ENCODE peak calls at places on chromosomes 16 and 17, in ten cellular contexts. One of them, this sample, is unnamed.

GRCh38 chr17:42682400-42683384 is at the start of gene CNTNAP1:
- DNase-seq in activated T-helper 9 cell treated with anti-CD3 and anti-CD28 coated beads, Interleukin-2, amount 50 U/mL, for 16 hours: no peak
- DNase-seq in left cardiac atrium: peak
- DNase-seq in activated T-cell treated with anti-CD3 and anti-CD28 coated beads, Interleukin-2, amount 50 U/mL, for 72 hours: peak
- DNase-seq in activated T-helper 1 cell treated with anti-CD3 and anti-CD28 coated beads, Interleukin-12 subunit alpha, Interleukin-12 subunit beta, Interleukin-2, Interleukin-4 antibody, amounts not matched to agents 30 ng/mL and 10 ng/mL and 1 ng/mL, durations not matched to agents 14 hours and 24 hours and 36 hours: no peak
- DNase-seq in NCI-H446: peak
- DNase-seq in HCT116: no peak
- DNase-seq in activated naive CD4-positive, alpha-beta T cell: no peak
- DNase-seq in H7: peak
- DNase-seq in stimulated activated CD8-positive, alpha-beta memory T cell treated with anti-CD3 and anti-CD28 coated beads, Interleukin-15, amount 100 ng/mL, for 48 hours: no peak
- DNase-seq in this sample: peak

GRCh38 chr17:59365383-59365981 is 34.0 kb downstream of the YPEL2 start:
- DNase-seq in stimulated activated CD8-positive, alpha-beta memory T cell treated with anti-CD3 and anti-CD28 coated beads, Interleukin-15, amount 100 ng/mL, for 48 hours: no peak
- DNase-seq in activated T-helper 9 cell treated with anti-CD3 and anti-CD28 coated beads, Interleukin-2, amount 50 U/mL, for 16 hours: no peak
- DNase-seq in NCI-H446: no peak
- DNase-seq in activated naive CD4-positive, alpha-beta T cell: no peak
- DNase-seq in H7: no peak
- DNase-seq in HCT116: no peak
- DNase-seq in left cardiac atrium: no peak
- DNase-seq in activated T-cell treated with anti-CD3 and anti-CD28 coated beads, Interleukin-2, amount 50 U/mL, for 72 hours: peak
- DNase-seq in activated T-helper 1 cell treated with anti-CD3 and anti-CD28 coated beads, Interleukin-12 subunit alpha, Interleukin-12 subunit beta, Interleukin-2, Interleukin-4 antibody, amounts not matched to agents 30 ng/mL and 10 ng/mL and 1 ng/mL, durations not matched to agents 14 hours and 24 hours and 36 hours: no peak
- DNase-seq in this sample: no peak

GRCh38 chr16:24525970-24526559 is 13.3 kb upstream of the RBBP6 start:
- DNase-seq in HCT116: no peak
- DNase-seq in stimulated activated CD8-positive, alpha-beta memory T cell treated with anti-CD3 and anti-CD28 coated beads, Interleukin-15, amount 100 ng/mL, for 48 hours: no peak
- DNase-seq in activated T-helper 1 cell treated with anti-CD3 and anti-CD28 coated beads, Interleukin-12 subunit alpha, Interleukin-12 subunit beta, Interleukin-2, Interleukin-4 antibody, amounts not matched to agents 30 ng/mL and 10 ng/mL and 1 ng/mL, durations not matched to agents 14 hours and 24 hours and 36 hours: no peak
- DNase-seq in activated T-helper 9 cell treated with anti-CD3 and anti-CD28 coated beads, Interleukin-2, amount 50 U/mL, for 16 hours: no peak
- DNase-seq in activated naive CD4-positive, alpha-beta T cell: no peak
- DNase-seq in NCI-H446: no peak
- DNase-seq in left cardiac atrium: no peak
- DNase-seq in activated T-cell treated with anti-CD3 and anti-CD28 coated beads, Interleukin-2, amount 50 U/mL, for 72 hours: no peak
- DNase-seq in H7: no peak
- DNase-seq in this sample: peak

GRCh38 chr17:36610472-36610871 is 9.1 kb downstream of the MRM1 start:
- DNase-seq in activated T-helper 1 cell treated with anti-CD3 and anti-CD28 coated beads, Interleukin-12 subunit alpha, Interleukin-12 subunit beta, Interleukin-2, Interleukin-4 antibody, amounts not matched to agents 30 ng/mL and 10 ng/mL and 1 ng/mL, durations not matched to agents 14 hours and 24 hours and 36 hours: no peak
- DNase-seq in H7: no peak
- DNase-seq in stimulated activated CD8-positive, alpha-beta memory T cell treated with anti-CD3 and anti-CD28 coated beads, Interleukin-15, amount 100 ng/mL, for 48 hours: no peak
- DNase-seq in activated T-cell treated with anti-CD3 and anti-CD28 coated beads, Interleukin-2, amount 50 U/mL, for 72 hours: no peak
- DNase-seq in left cardiac atrium: no peak
- DNase-seq in NCI-H446: no peak
- DNase-seq in activated T-helper 9 cell treated with anti-CD3 and anti-CD28 coated beads, Interleukin-2, amount 50 U/mL, for 16 hours: no peak
- DNase-seq in HCT116: no peak
- DNase-seq in activated naive CD4-positive, alpha-beta T cell: no peak
- DNase-seq in this sample: no peak

GRCh38 chr17:1188812-1189211 is 9.0 kb upstream of the ABR start:
- DNase-seq in activated T-cell treated with anti-CD3 and anti-CD28 coated beads, Interleukin-2, amount 50 U/mL, for 72 hours: no peak
- DNase-seq in activated T-helper 9 cell treated with anti-CD3 and anti-CD28 coated beads, Interleukin-2, amount 50 U/mL, for 16 hours: no peak
- DNase-seq in stimulated activated CD8-positive, alpha-beta memory T cell treated with anti-CD3 and anti-CD28 coated beads, Interleukin-15, amount 100 ng/mL, for 48 hours: no peak
- DNase-seq in NCI-H446: no peak
- DNase-seq in HCT116: no peak
- DNase-seq in H7: no peak
- DNase-seq in left cardiac atrium: peak
- DNase-seq in activated T-helper 1 cell treated with anti-CD3 and anti-CD28 coated beads, Interleukin-12 subunit alpha, Interleukin-12 subunit beta, Interleukin-2, Interleukin-4 antibody, amounts not matched to agents 30 ng/mL and 10 ng/mL and 1 ng/mL, durations not matched to agents 14 hours and 24 hours and 36 hours: no peak
- DNase-seq in activated naive CD4-positive, alpha-beta T cell: no peak
- DNase-seq in this sample: peak

GRCh38 chr16:50270510-50271147 is 4.3 kb downstream of the ADCY7 start:
- DNase-seq in activated T-helper 9 cell treated with anti-CD3 and anti-CD28 coated beads, Interleukin-2, amount 50 U/mL, for 16 hours: no peak
- DNase-seq in left cardiac atrium: peak
- DNase-seq in HCT116: no peak
- DNase-seq in H7: peak
- DNase-seq in NCI-H446: no peak
- DNase-seq in activated naive CD4-positive, alpha-beta T cell: no peak
- DNase-seq in activated T-helper 1 cell treated with anti-CD3 and anti-CD28 coated beads, Interleukin-12 subunit alpha, Interleukin-12 subunit beta, Interleukin-2, Interleukin-4 antibody, amounts not matched to agents 30 ng/mL and 10 ng/mL and 1 ng/mL, durations not matched to agents 14 hours and 24 hours and 36 hours: no peak
- DNase-seq in stimulated activated CD8-positive, alpha-beta memory T cell treated with anti-CD3 and anti-CD28 coated beads, Interleukin-15, amount 100 ng/mL, for 48 hours: no peak
- DNase-seq in activated T-cell treated with anti-CD3 and anti-CD28 coated beads, Interleukin-2, amount 50 U/mL, for 72 hours: no peak
- DNase-seq in this sample: no peak

GRCh38 chr17:34917381-34917780 is 43.9 kb downstream of the CCT6B start:
- DNase-seq in activated T-cell treated with anti-CD3 and anti-CD28 coated beads, Interleukin-2, amount 50 U/mL, for 72 hours: no peak
- DNase-seq in activated T-helper 1 cell treated with anti-CD3 and anti-CD28 coated beads, Interleukin-12 subunit alpha, Interleukin-12 subunit beta, Interleukin-2, Interleukin-4 antibody, amounts not matched to agents 30 ng/mL and 10 ng/mL and 1 ng/mL, durations not matched to agents 14 hours and 24 hours and 36 hours: no peak
- DNase-seq in left cardiac atrium: no peak
- DNase-seq in H7: no peak
- DNase-seq in NCI-H446: no peak
- DNase-seq in stimulated activated CD8-positive, alpha-beta memory T cell treated with anti-CD3 and anti-CD28 coated beads, Interleukin-15, amount 100 ng/mL, for 48 hours: no peak
- DNase-seq in activated T-helper 9 cell treated with anti-CD3 and anti-CD28 coated beads, Interleukin-2, amount 50 U/mL, for 16 hours: no peak
- DNase-seq in activated naive CD4-positive, alpha-beta T cell: no peak
- DNase-seq in HCT116: no peak
- DNase-seq in this sample: no peak

GRCh38 chr17:64309710-64310109 is 46.6 kb upstream of the TEX2 start:
- DNase-seq in stimulated activated CD8-positive, alpha-beta memory T cell treated with anti-CD3 and anti-CD28 coated beads, Interleukin-15, amount 100 ng/mL, for 48 hours: no peak
- DNase-seq in NCI-H446: no peak
- DNase-seq in activated T-helper 1 cell treated with anti-CD3 and anti-CD28 coated beads, Interleukin-12 subunit alpha, Interleukin-12 subunit beta, Interleukin-2, Interleukin-4 antibody, amounts not matched to agents 30 ng/mL and 10 ng/mL and 1 ng/mL, durations not matched to agents 14 hours and 24 hours and 36 hours: no peak
- DNase-seq in activated T-cell treated with anti-CD3 and anti-CD28 coated beads, Interleukin-2, amount 50 U/mL, for 72 hours: no peak
- DNase-seq in activated naive CD4-positive, alpha-beta T cell: no peak
- DNase-seq in left cardiac atrium: peak
- DNase-seq in HCT116: no peak
- DNase-seq in activated T-helper 9 cell treated with anti-CD3 and anti-CD28 coated beads, Interleukin-2, amount 50 U/mL, for 16 hours: no peak
- DNase-seq in H7: no peak
- DNase-seq in this sample: no peak

GRCh38 chr16:17556276-17557052 is 85.7 kb upstream of the XYLT1 start:
- DNase-seq in HCT116: peak
- DNase-seq in activated naive CD4-positive, alpha-beta T cell: no peak
- DNase-seq in activated T-helper 1 cell treated with anti-CD3 and anti-CD28 coated beads, Interleukin-12 subunit alpha, Interleukin-12 subunit beta, Interleukin-2, Interleukin-4 antibody, amounts not matched to agents 30 ng/mL and 10 ng/mL and 1 ng/mL, durations not matched to agents 14 hours and 24 hours and 36 hours: no peak
- DNase-seq in H7: peak
- DNase-seq in activated T-helper 9 cell treated with anti-CD3 and anti-CD28 coated beads, Interleukin-2, amount 50 U/mL, for 16 hours: no peak
- DNase-seq in stimulated activated CD8-positive, alpha-beta memory T cell treated with anti-CD3 and anti-CD28 coated beads, Interleukin-15, amount 100 ng/mL, for 48 hours: no peak
- DNase-seq in activated T-cell treated with anti-CD3 and anti-CD28 coated beads, Interleukin-2, amount 50 U/mL, for 72 hours: no peak
- DNase-seq in NCI-H446: no peak
- DNase-seq in left cardiac atrium: no peak
- DNase-seq in this sample: peak

GRCh38 chr16:20308801-20309590 is 18.3 kb downstream of the GP2 start:
- DNase-seq in activated naive CD4-positive, alpha-beta T cell: no peak
- DNase-seq in HCT116: no peak
- DNase-seq in stimulated activated CD8-positive, alpha-beta memory T cell treated with anti-CD3 and anti-CD28 coated beads, Interleukin-15, amount 100 ng/mL, for 48 hours: no peak
- DNase-seq in left cardiac atrium: no peak
- DNase-seq in NCI-H446: no peak
- DNase-seq in activated T-helper 9 cell treated with anti-CD3 and anti-CD28 coated beads, Interleukin-2, amount 50 U/mL, for 16 hours: no peak
- DNase-seq in activated T-cell treated with anti-CD3 and anti-CD28 coated beads, Interleukin-2, amount 50 U/mL, for 72 hours: no peak
- DNase-seq in activated T-helper 1 cell treated with anti-CD3 and anti-CD28 coated beads, Interleukin-12 subunit alpha, Interleukin-12 subunit beta, Interleukin-2, Interleukin-4 antibody, amounts not matched to agents 30 ng/mL and 10 ng/mL and 1 ng/mL, durations not matched to agents 14 hours and 24 hours and 36 hours: no peak
- DNase-seq in H7: no peak
- DNase-seq in this sample: no peak

GRCh38 chr16:22192261-22193133 is 13.6 kb upstream of the EEF2K start:
- DNase-seq in left cardiac atrium: peak
- DNase-seq in activated T-helper 9 cell treated with anti-CD3 and anti-CD28 coated beads, Interleukin-2, amount 50 U/mL, for 16 hours: peak
- DNase-seq in HCT116: no peak
- DNase-seq in activated T-cell treated with anti-CD3 and anti-CD28 coated beads, Interleukin-2, amount 50 U/mL, for 72 hours: peak
- DNase-seq in activated T-helper 1 cell treated with anti-CD3 and anti-CD28 coated beads, Interleukin-12 subunit alpha, Interleukin-12 subunit beta, Interleukin-2, Interleukin-4 antibody, amounts not matched to agents 30 ng/mL and 10 ng/mL and 1 ng/mL, durations not matched to agents 14 hours and 24 hours and 36 hours: peak
- DNase-seq in activated naive CD4-positive, alpha-beta T cell: peak
- DNase-seq in H7: no peak
- DNase-seq in stimulated activated CD8-positive, alpha-beta memory T cell treated with anti-CD3 and anti-CD28 coated beads, Interleukin-15, amount 100 ng/mL, for 48 hours: peak
- DNase-seq in NCI-H446: no peak
- DNase-seq in this sample: peak

GRCh38 chr17:53472586-53472985 is 350.1 kb upstream of the KIF2B start:
- DNase-seq in activated T-cell treated with anti-CD3 and anti-CD28 coated beads, Interleukin-2, amount 50 U/mL, for 72 hours: no peak
- DNase-seq in activated T-helper 9 cell treated with anti-CD3 and anti-CD28 coated beads, Interleukin-2, amount 50 U/mL, for 16 hours: no peak
- DNase-seq in stimulated activated CD8-positive, alpha-beta memory T cell treated with anti-CD3 and anti-CD28 coated beads, Interleukin-15, amount 100 ng/mL, for 48 hours: no peak
- DNase-seq in activated naive CD4-positive, alpha-beta T cell: no peak
- DNase-seq in left cardiac atrium: no peak
- DNase-seq in H7: no peak
- DNase-seq in activated T-helper 1 cell treated with anti-CD3 and anti-CD28 coated beads, Interleukin-12 subunit alpha, Interleukin-12 subunit beta, Interleukin-2, Interleukin-4 antibody, amounts not matched to agents 30 ng/mL and 10 ng/mL and 1 ng/mL, durations not matched to agents 14 hours and 24 hours and 36 hours: no peak
- DNase-seq in NCI-H446: no peak
- DNase-seq in HCT116: no peak
- DNase-seq in this sample: peak

GRCh38 chr17:7729841-7730240 is 12.3 kb downstream of the DNAH2 start:
- DNase-seq in stimulated activated CD8-positive, alpha-beta memory T cell treated with anti-CD3 and anti-CD28 coated beads, Interleukin-15, amount 100 ng/mL, for 48 hours: no peak
- DNase-seq in activated T-helper 9 cell treated with anti-CD3 and anti-CD28 coated beads, Interleukin-2, amount 50 U/mL, for 16 hours: no peak
- DNase-seq in left cardiac atrium: no peak
- DNase-seq in activated T-helper 1 cell treated with anti-CD3 and anti-CD28 coated beads, Interleukin-12 subunit alpha, Interleukin-12 subunit beta, Interleukin-2, Interleukin-4 antibody, amounts not matched to agents 30 ng/mL and 10 ng/mL and 1 ng/mL, durations not matched to agents 14 hours and 24 hours and 36 hours: no peak
- DNase-seq in activated naive CD4-positive, alpha-beta T cell: no peak
- DNase-seq in HCT116: no peak
- DNase-seq in NCI-H446: no peak
- DNase-seq in activated T-cell treated with anti-CD3 and anti-CD28 coated beads, Interleukin-2, amount 50 U/mL, for 72 hours: no peak
- DNase-seq in H7: no peak
- DNase-seq in this sample: no peak

GRCh38 chr17:26809033-26809432 is 484.9 kb upstream of the WSB1 start:
- DNase-seq in activated T-helper 1 cell treated with anti-CD3 and anti-CD28 coated beads, Interleukin-12 subunit alpha, Interleukin-12 subunit beta, Interleukin-2, Interleukin-4 antibody, amounts not matched to agents 30 ng/mL and 10 ng/mL and 1 ng/mL, durations not matched to agents 14 hours and 24 hours and 36 hours: no peak
- DNase-seq in activated T-helper 9 cell treated with anti-CD3 and anti-CD28 coated beads, Interleukin-2, amount 50 U/mL, for 16 hours: no peak
- DNase-seq in left cardiac atrium: no peak
- DNase-seq in HCT116: peak
- DNase-seq in activated T-cell treated with anti-CD3 and anti-CD28 coated beads, Interleukin-2, amount 50 U/mL, for 72 hours: no peak
- DNase-seq in stimulated activated CD8-positive, alpha-beta memory T cell treated with anti-CD3 and anti-CD28 coated beads, Interleukin-15, amount 100 ng/mL, for 48 hours: no peak
- DNase-seq in H7: no peak
- DNase-seq in activated naive CD4-positive, alpha-beta T cell: no peak
- DNase-seq in NCI-H446: no peak
- DNase-seq in this sample: peak

GRCh38 chr16:13168091-13168572 is 266.7 kb downstream of the SHISA9 start:
- DNase-seq in left cardiac atrium: no peak
- DNase-seq in activated T-helper 9 cell treated with anti-CD3 and anti-CD28 coated beads, Interleukin-2, amount 50 U/mL, for 16 hours: no peak
- DNase-seq in activated naive CD4-positive, alpha-beta T cell: no peak
- DNase-seq in NCI-H446: no peak
- DNase-seq in HCT116: no peak
- DNase-seq in stimulated activated CD8-positive, alpha-beta memory T cell treated with anti-CD3 and anti-CD28 coated beads, Interleukin-15, amount 100 ng/mL, for 48 hours: no peak
- DNase-seq in H7: peak
- DNase-seq in activated T-cell treated with anti-CD3 and anti-CD28 coated beads, Interleukin-2, amount 50 U/mL, for 72 hours: no peak
- DNase-seq in activated T-helper 1 cell treated with anti-CD3 and anti-CD28 coated beads, Interleukin-12 subunit alpha, Interleukin-12 subunit beta, Interleukin-2, Interleukin-4 antibody, amounts not matched to agents 30 ng/mL and 10 ng/mL and 1 ng/mL, durations not matched to agents 14 hours and 24 hours and 36 hours: no peak
- DNase-seq in this sample: no peak

GRCh38 chr16:75070055-75070841 is 46.3 kb downstream of the LDHD start:
- DNase-seq in activated T-helper 9 cell treated with anti-CD3 and anti-CD28 coated beads, Interleukin-2, amount 50 U/mL, for 16 hours: no peak
- DNase-seq in H7: no peak
- DNase-seq in left cardiac atrium: peak
- DNase-seq in activated naive CD4-positive, alpha-beta T cell: no peak
- DNase-seq in activated T-cell treated with anti-CD3 and anti-CD28 coated beads, Interleukin-2, amount 50 U/mL, for 72 hours: no peak
- DNase-seq in HCT116: no peak
- DNase-seq in NCI-H446: peak
- DNase-seq in stimulated activated CD8-positive, alpha-beta memory T cell treated with anti-CD3 and anti-CD28 coated beads, Interleukin-15, amount 100 ng/mL, for 48 hours: no peak
- DNase-seq in activated T-helper 1 cell treated with anti-CD3 and anti-CD28 coated beads, Interleukin-12 subunit alpha, Interleukin-12 subunit beta, Interleukin-2, Interleukin-4 antibody, amounts not matched to agents 30 ng/mL and 10 ng/mL and 1 ng/mL, durations not matched to agents 14 hours and 24 hours and 36 hours: no peak
- DNase-seq in this sample: no peak

GRCh38 chr16:80614908-80615696 is 74.3 kb downstream of the DYNLRB2 start:
- DNase-seq in NCI-H446: no peak
- DNase-seq in H7: no peak
- DNase-seq in activated T-helper 1 cell treated with anti-CD3 and anti-CD28 coated beads, Interleukin-12 subunit alpha, Interleukin-12 subunit beta, Interleukin-2, Interleukin-4 antibody, amounts not matched to agents 30 ng/mL and 10 ng/mL and 1 ng/mL, durations not matched to agents 14 hours and 24 hours and 36 hours: no peak
- DNase-seq in left cardiac atrium: no peak
- DNase-seq in stimulated activated CD8-positive, alpha-beta memory T cell treated with anti-CD3 and anti-CD28 coated beads, Interleukin-15, amount 100 ng/mL, for 48 hours: no peak
- DNase-seq in activated T-helper 9 cell treated with anti-CD3 and anti-CD28 coated beads, Interleukin-2, amount 50 U/mL, for 16 hours: no peak
- DNase-seq in activated naive CD4-positive, alpha-beta T cell: no peak
- DNase-seq in HCT116: peak
- DNase-seq in activated T-cell treated with anti-CD3 and anti-CD28 coated beads, Interleukin-2, amount 50 U/mL, for 72 hours: no peak
- DNase-seq in this sample: peak

GRCh38 chr16:84156342-84156784 is 11.3 kb downstream of the DNAAF1 start:
- DNase-seq in H7: no peak
- DNase-seq in activated T-helper 9 cell treated with anti-CD3 and anti-CD28 coated beads, Interleukin-2, amount 50 U/mL, for 16 hours: no peak
- DNase-seq in left cardiac atrium: no peak
- DNase-seq in activated naive CD4-positive, alpha-beta T cell: no peak
- DNase-seq in activated T-cell treated with anti-CD3 and anti-CD28 coated beads, Interleukin-2, amount 50 U/mL, for 72 hours: no peak
- DNase-seq in HCT116: no peak
- DNase-seq in NCI-H446: no peak
- DNase-seq in activated T-helper 1 cell treated with anti-CD3 and anti-CD28 coated beads, Interleukin-12 subunit alpha, Interleukin-12 subunit beta, Interleukin-2, Interleukin-4 antibody, amounts not matched to agents 30 ng/mL and 10 ng/mL and 1 ng/mL, durations not matched to agents 14 hours and 24 hours and 36 hours: no peak
- DNase-seq in stimulated activated CD8-positive, alpha-beta memory T cell treated with anti-CD3 and anti-CD28 coated beads, Interleukin-15, amount 100 ng/mL, for 48 hours: no peak
- DNase-seq in this sample: peak

GRCh38 chr16:67748791-67749282 is 29.7 kb upstream of the GFOD2 start:
- DNase-seq in stimulated activated CD8-positive, alpha-beta memory T cell treated with anti-CD3 and anti-CD28 coated beads, Interleukin-15, amount 100 ng/mL, for 48 hours: no peak
- DNase-seq in left cardiac atrium: no peak
- DNase-seq in HCT116: no peak
- DNase-seq in activated T-cell treated with anti-CD3 and anti-CD28 coated beads, Interleukin-2, amount 50 U/mL, for 72 hours: no peak
- DNase-seq in activated naive CD4-positive, alpha-beta T cell: no peak
- DNase-seq in H7: no peak
- DNase-seq in activated T-helper 1 cell treated with anti-CD3 and anti-CD28 coated beads, Interleukin-12 subunit alpha, Interleukin-12 subunit beta, Interleukin-2, Interleukin-4 antibody, amounts not matched to agents 30 ng/mL and 10 ng/mL and 1 ng/mL, durations not matched to agents 14 hours and 24 hours and 36 hours: no peak
- DNase-seq in NCI-H446: no peak
- DNase-seq in activated T-helper 9 cell treated with anti-CD3 and anti-CD28 coated beads, Interleukin-2, amount 50 U/mL, for 16 hours: no peak
- DNase-seq in this sample: no peak

GRCh38 chr16:9060225-9060624 is 31.2 kb upstream of the HAPSTR1 start:
- DNase-seq in HCT116: no peak
- DNase-seq in stimulated activated CD8-positive, alpha-beta memory T cell treated with anti-CD3 and anti-CD28 coated beads, Interleukin-15, amount 100 ng/mL, for 48 hours: no peak
- DNase-seq in activated naive CD4-positive, alpha-beta T cell: no peak
- DNase-seq in H7: no peak
- DNase-seq in NCI-H446: no peak
- DNase-seq in left cardiac atrium: no peak
- DNase-seq in activated T-helper 9 cell treated with anti-CD3 and anti-CD28 coated beads, Interleukin-2, amount 50 U/mL, for 16 hours: no peak
- DNase-seq in activated T-helper 1 cell treated with anti-CD3 and anti-CD28 coated beads, Interleukin-12 subunit alpha, Interleukin-12 subunit beta, Interleukin-2, Interleukin-4 antibody, amounts not matched to agents 30 ng/mL and 10 ng/mL and 1 ng/mL, durations not matched to agents 14 hours and 24 hours and 36 hours: no peak
- DNase-seq in activated T-cell treated with anti-CD3 and anti-CD28 coated beads, Interleukin-2, amount 50 U/mL, for 72 hours: no peak
- DNase-seq in this sample: no peak

GRCh38 chr17:78027121-78027520 is 68.6 kb downstream of the TNRC6C start:
- DNase-seq in NCI-H446: no peak
- DNase-seq in activated T-helper 9 cell treated with anti-CD3 and anti-CD28 coated beads, Interleukin-2, amount 50 U/mL, for 16 hours: no peak
- DNase-seq in activated naive CD4-positive, alpha-beta T cell: no peak
- DNase-seq in HCT116: no peak
- DNase-seq in activated T-cell treated with anti-CD3 and anti-CD28 coated beads, Interleukin-2, amount 50 U/mL, for 72 hours: no peak
- DNase-seq in activated T-helper 1 cell treated with anti-CD3 and anti-CD28 coated beads, Interleukin-12 subunit alpha, Interleukin-12 subunit beta, Interleukin-2, Interleukin-4 antibody, amounts not matched to agents 30 ng/mL and 10 ng/mL and 1 ng/mL, durations not matched to agents 14 hours and 24 hours and 36 hours: no peak
- DNase-seq in left cardiac atrium: no peak
- DNase-seq in H7: no peak
- DNase-seq in stimulated activated CD8-positive, alpha-beta memory T cell treated with anti-CD3 and anti-CD28 coated beads, Interleukin-15, amount 100 ng/mL, for 48 hours: no peak
- DNase-seq in this sample: no peak